ENCODE peak calls at places on chromosomes 6 and 20, in four cellular contexts. C is CD8-positive, alpha-beta T cell; R is CD4-positive, CD25-positive, alpha-beta regulatory T cell; G is GM23338. Q is an unnamed sample.

GRCh38 chr6:130018830-130019795 is 732 bp downstream of the L3MBTL3 start:
- DNase-seq in C (peak; percentile 20), R (peak; percentile 47), G (peak; percentile 56), Q (no peak)

GRCh38 chr6:138188278-138188923 is 26.7 kb downstream of the ARFGEF3 start:
- DNase-seq in C (no peak), R (no peak), G (no peak), Q (no peak)

GRCh38 chr20:33351696-33352095 is 49.6 kb downstream of the CDK5RAP1 start:
- DNase-seq in C (no peak), R (no peak), G (peak; percentile 16), Q (no peak)

GRCh38 chr6:36230376-36230775 is 33.8 kb downstream of the BRPF3 start:
- DNase-seq in C (no peak), R (no peak), G (no peak), Q (no peak)

GRCh38 chr6:75642314-75642713 is 40.6 kb downstream of the SENP6 start:
- DNase-seq in C (no peak), R (no peak), G (no peak), Q (no peak)

GRCh38 chr20:39089029-39089428 is 126.9 kb downstream of the DHX35 start:
- DNase-seq in C (no peak), R (no peak), G (no peak), Q (no peak)

GRCh38 chr6:23424584-23424983 is 701.4 kb upstream of the NRSN1 start:
- DNase-seq in C (no peak), R (no peak), G (no peak), Q (no peak)

GRCh38 chr20:47792021-47792618 is 6.8 kb upstream of the SULF2 start:
- DNase-seq in C (no peak), R (no peak), G (no peak), Q (no peak)

GRCh38 chr6:6696867-6697531 is 108.5 kb downstream of the LY86 start:
- DNase-seq in C (no peak), R (no peak), G (peak; percentile 91), Q (peak; percentile 76)

GRCh38 chr6:141107562-141108160 is 1025.1 kb upstream of the GJE1 start:
- DNase-seq in C (no peak), R (no peak), G (no peak), Q (no peak)

GRCh38 chr20:59055302-59055701 is 12.7 kb upstream of the PRELID3B start:
- DNase-seq in C (no peak), R (peak; percentile 39), G (no peak), Q (no peak)

GRCh38 chr20:50227506-50227905 is 36.9 kb downstream of the CEBPB start:
- DNase-seq in C (no peak), R (no peak), G (no peak), Q (no peak)

GRCh38 chr6:136031982-136032381 is 180.5 kb downstream of the PDE7B start:
- DNase-seq in C (no peak), R (no peak), G (no peak), Q (no peak)

DNA sequence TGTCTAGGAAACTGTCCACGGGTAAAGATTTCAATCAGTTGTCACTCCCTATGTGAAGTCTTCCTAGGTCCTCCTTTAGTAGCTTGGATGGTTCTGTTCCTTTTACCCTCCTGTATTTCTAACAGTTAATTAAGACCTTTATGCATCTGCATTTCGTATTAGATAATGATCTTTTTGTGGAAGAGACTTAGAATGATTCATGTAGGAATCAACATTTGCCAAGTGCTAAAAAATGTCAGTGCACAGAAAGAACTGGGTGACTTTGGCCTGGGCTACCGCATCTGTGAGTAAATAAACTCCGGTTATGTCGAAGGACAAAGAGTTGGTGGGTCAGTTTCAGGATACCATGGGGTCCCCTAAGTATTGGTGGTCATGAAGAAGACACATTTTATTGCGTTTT is 918.0 kb downstream of the TFAP2A start:
- DNase-seq in C (no peak), R (no peak), G (no peak), Q (no peak)
- H3K4me3 ChIP-seq in C (no peak overlapping the region), R (no peak overlapping the region), G (no peak overlapping the region), Q (no peak overlapping the region)

GRCh38 chr20:23033918-23034317 is 1.2 kb upstream of the SSTR4 start:
- DNase-seq in C (no peak), R (no peak), G (no peak), Q (no peak)

GRCh38 chr20:23034721-23035671 is at the start of gene SSTR4:
- DNase-seq in C (no peak), R (no peak), G (peak; percentile 49), Q (no peak)

GRCh38 chr20:23032056-23032455 is 3.1 kb upstream of the SSTR4 start:
- DNase-seq in C (no peak), R (no peak), G (no peak), Q (no peak)

GRCh38 chr20:23031346-23031745 is 3.8 kb upstream of the SSTR4 start:
- DNase-seq in C (no peak), R (no peak), G (no peak), Q (no peak)

GRCh38 chr20:23032679-23033078 is 2.4 kb upstream of the SSTR4 start:
- DNase-seq in C (no peak), R (no peak), G (no peak), Q (peak; percentile 60)
- H3K27me3 ChIP-seq in C (no peaks in the 10 kb centered on the region), R (no peaks in the 10 kb centered on the region), G (peaks cover 42% of the 10 kb centered on the region), Q (no peaks in the 10 kb centered on the region)

DNA sequence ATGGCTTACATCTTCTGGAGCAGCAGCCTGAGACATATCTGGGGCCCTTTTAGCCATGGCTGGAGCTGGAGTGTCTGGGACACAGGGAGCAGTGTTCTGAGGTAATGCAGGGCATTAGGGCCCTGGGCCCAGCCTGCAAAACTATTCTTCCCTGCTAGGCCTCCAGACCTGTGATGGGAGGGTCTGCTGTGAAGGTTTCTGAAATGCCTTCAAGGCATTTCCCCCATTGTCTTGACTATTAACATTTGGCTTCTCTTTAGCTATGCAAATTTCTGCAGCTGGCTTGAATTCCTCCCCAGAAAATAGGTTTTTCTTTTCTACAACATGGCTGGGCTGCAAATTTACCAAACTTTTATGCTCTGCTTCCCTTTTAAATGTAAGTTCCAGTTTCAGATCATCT is 61.5 kb downstream of the EDN1 start:
- DNase-seq in C (no peak), R (no peak), G (peak; percentile 62), Q (no peak)
- H3K4me3 ChIP-seq in C (no peak overlapping the region), R (no peak overlapping the region), G (no peak overlapping the region), Q (no peak overlapping the region)

GRCh38 chr20:62451970-62452369 is 23.8 kb downstream of the GATA5 start:
- DNase-seq in C (no peak), R (no peak), G (no peak), Q (no peak)

GRCh38 chr20:62453186-62453808 is 22.5 kb downstream of the GATA5 start:
- DNase-seq in C (no peak), R (no peak), G (no peak), Q (no peak)

GRCh38 chr20:62449951-62450815 is 22.8 kb upstream of the RBBP8NL start:
- DNase-seq in C (no peak), R (no peak), G (no peak), Q (no peak)

GRCh38 chr20:62452475-62453095 is 23.2 kb downstream of the GATA5 start:
- DNase-seq in C (no peak), R (no peak), G (no peak), Q (no peak)

DNA sequence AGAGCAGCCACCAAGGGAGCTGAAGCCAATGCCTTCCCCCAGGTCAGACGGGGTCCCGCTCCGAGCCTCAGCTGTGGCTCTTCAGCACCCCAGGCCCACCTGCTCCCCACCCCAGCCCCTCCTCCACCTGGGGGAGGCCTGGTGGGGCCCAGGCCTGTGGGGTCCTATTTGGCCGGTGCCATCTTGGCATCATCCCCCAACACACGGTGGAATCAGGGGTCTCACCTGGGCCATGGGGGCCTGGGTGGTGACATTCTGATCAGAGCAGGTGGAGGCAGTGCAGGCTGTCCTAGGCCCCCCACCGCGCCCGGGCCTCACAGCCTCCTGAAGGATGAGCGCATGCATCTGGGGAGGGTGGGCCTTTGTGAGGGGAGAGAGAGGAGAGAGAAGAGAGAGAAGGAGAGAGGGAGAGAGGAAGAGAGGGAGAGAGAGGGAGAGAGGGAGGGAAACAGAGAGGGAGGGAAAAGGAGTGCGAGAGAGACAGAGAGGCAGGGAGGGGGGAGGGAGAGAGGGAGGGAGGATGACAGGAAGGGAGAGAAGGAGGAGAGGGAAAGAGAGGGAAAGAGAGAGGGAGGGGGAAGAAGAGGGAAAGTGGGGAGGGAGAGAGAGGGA is 23.9 kb upstream of the RBBP8NL start:
- DNase-seq in C (no peak), R (no peak), G (peak; percentile 37), Q (no peak)
- H3K27me3 ChIP-seq in C (no peaks in the 10 kb centered on the region), R (no peaks in the 10 kb centered on the region), G (no peaks in the 10 kb centered on the region), Q (peaks cover 5% of the 10 kb centered on the region)

DNA sequence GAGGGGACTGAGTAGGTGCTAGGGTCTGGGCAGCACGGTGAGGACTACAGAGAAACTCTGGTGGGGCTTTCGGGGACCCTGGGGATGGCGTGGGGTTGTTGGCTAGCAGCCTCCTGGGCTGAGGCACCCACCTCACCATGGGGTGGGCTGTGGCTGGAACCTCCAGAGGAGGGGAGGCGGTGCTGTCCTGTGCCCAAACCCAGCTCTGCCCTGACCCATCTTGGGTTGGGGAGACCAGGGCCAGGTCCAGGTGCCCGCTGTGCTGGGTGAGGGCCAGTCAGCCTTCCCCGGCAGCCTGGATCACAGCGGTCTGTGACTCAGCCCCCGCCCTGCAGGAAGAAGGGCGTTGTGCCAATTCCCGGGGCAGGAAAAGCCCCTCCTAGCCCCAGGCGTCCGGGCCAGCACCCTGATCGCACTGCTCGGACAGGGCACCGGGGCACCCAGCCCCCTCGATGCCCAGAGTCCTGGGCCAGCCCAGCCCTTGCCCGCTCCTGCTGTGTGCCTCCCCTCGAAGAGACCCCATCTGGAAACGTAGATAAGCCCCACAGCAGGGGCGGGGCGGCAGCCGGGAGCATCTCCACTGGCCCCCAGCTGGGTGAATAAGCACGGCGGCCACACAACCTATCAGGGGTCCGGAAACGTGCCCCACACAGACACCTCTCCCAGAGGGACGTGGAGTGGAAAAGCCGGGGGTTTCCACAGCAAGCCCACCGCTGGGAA is 10.0 kb downstream of the LAMA5 start:
- DNase-seq in C (no peak), R (no peak), G (no peak), Q (no peak)
- H3K4me3 ChIP-seq in C (no peak overlapping the region), R (no peak overlapping the region), G (no peak overlapping the region), Q (no peak overlapping the region)

GRCh38 chr20:62832212-62832922 is 15.5 kb downstream of the COL9A3 start:
- DNase-seq in C (no peak), R (no peak), G (peak; percentile 48), Q (peak; percentile 72)

GRCh38 chr20:62832951-62833391 is 16.1 kb downstream of the COL9A3 start:
- DNase-seq in C (no peak), R (no peak), G (no peak), Q (no peak)

GRCh38 chr20:62830821-62831220 is 14.0 kb downstream of the COL9A3 start:
- DNase-seq in C (no peak), R (no peak), G (no peak), Q (no peak)

GRCh38 chr20:62831361-62831788 is 14.5 kb downstream of the COL9A3 start:
- DNase-seq in C (no peak), R (no peak), G (no peak), Q (no peak)

DNA sequence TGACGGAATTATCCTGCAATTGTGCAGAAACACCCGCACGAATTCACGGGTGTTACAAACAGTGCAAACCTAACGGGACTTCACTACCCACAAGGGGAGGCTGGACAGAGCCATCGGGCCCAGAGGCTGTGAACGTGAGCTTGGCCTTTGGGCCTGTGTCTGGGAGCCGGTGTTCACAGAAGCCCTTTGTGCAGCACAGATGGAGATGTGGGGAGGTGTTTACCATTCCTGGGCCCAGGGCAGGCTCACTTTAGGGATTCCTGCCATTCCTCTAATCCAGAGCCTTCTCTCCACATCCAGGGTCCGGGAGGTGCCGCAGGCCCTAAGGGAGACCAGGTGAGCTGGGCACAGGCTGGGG is 15.0 kb downstream of the COL9A3 start:
- DNase-seq in C (no peak), R (no peak), G (no peak), Q (no peak)
- H3K27me3 ChIP-seq in C (no peaks in the 10 kb centered on the region), R (no peaks in the 10 kb centered on the region), G (no peaks in the 10 kb centered on the region), Q (no peaks in the 10 kb centered on the region)